ENCODE peak calls at places on chromosomes 1 and 21, in six cellular contexts. L is heart right ventricle, M is SK-N-SH, B is foreskin fibroblast, N is heart left ventricle, X is mesothelial cell of epicardium. K is an unnamed sample.

GRCh38 chr1:94636625-94637024 is 95.1 kb upstream of the F3 start:
- DNase-seq in X (no peak), L (no peak), M (no peak), N (no peak), B (peak), K (no peak)

GRCh38 chr1:157878059-157878458 is 36.5 kb upstream of the CD5L start:
- DNase-seq in M (peak), X (no peak), N (no peak), L (no peak), B (peak), K (no peak)

GRCh38 chr1:168271636-168272035 is 9.0 kb upstream of the TBX19 start:
- DNase-seq in L (no peak), B (no peak), M (no peak), X (no peak), N (no peak), K (no peak)

GRCh38 chr1:115448282-115449044 is 110.4 kb upstream of the NGF start:
- DNase-seq in X (no peak), L (no peak), M (no peak), N (no peak), B (no peak), K (no peak)

GRCh38 chr1:232620356-232620841 is 9.5 kb downstream of the SIPA1L2 start:
- DNase-seq in L (peak), B (peak), M (peak), N (peak), X (peak), K (no peak)

GRCh38 chr1:195766709-195767108 is 841.5 kb downstream of the KCNT2 start:
- DNase-seq in N (no peak), B (peak), M (no peak), L (no peak), X (no peak), K (no peak)

GRCh38 chr1:51541313-51542050 is 22.4 kb upstream of the EPS15 start:
- DNase-seq in X (no peak), B (peak), N (no peak), M (no peak), L (no peak), K (no peak)

GRCh38 chr21:27155130-27155500 is 188.2 kb upstream of the ADAMTS5 start:
- DNase-seq in M (no peak), B (no peak), X (no peak), L (no peak), N (no peak), K (no peak)

GRCh38 chr1:72282690-72283203 is 408 bp upstream of the NEGR1 start:
- DNase-seq in B (peak), M (peak), N (peak), X (peak), L (peak), K (peak)

GRCh38 chr1:209748620-209749019 is 7.2 kb upstream of the TRAF3IP3 start:
- DNase-seq in N (no peak), L (no peak), B (no peak), M (no peak), X (no peak), K (no peak)

GRCh38 chr1:175377394-175377793 is 184.8 kb upstream of the KIAA0040 start:
- DNase-seq in B (no peak), X (no peak), M (peak), L (no peak), N (no peak), K (no peak)

GRCh38 chr1:75615664-75616435 is 4.9 kb upstream of the SLC44A5 start:
- DNase-seq in N (no peak), L (peak), X (peak), B (peak), M (peak), K (peak)

GRCh38 chr1:171800342-171800741 is 18.9 kb downstream of the METTL13 start:
- DNase-seq in X (no peak), N (no peak), M (no peak), B (no peak), L (no peak), K (no peak)

GRCh38 chr1:232142403-232143314 is 487.3 kb downstream of the SIPA1L2 start:
- DNase-seq in L (peak), X (no peak), M (peak), B (peak), N (peak), K (no peak)

GRCh38 chr1:101033017-101033416 is 7.4 kb upstream of the DPH5 start:
- DNase-seq in B (no peak), M (no peak), N (no peak), X (no peak), L (no peak), K (no peak)

GRCh38 chr1:27789511-27790154 is 16.6 kb downstream of the STX12 start:
- DNase-seq in X (no peak), B (no peak), M (no peak), N (peak), L (peak), K (no peak)

GRCh38 chr1:50930965-50931737 is 28.9 kb downstream of the FAF1 start:
- DNase-seq in X (no peak), M (no peak), L (no peak), N (no peak), B (peak), K (no peak)

GRCh38 chr1:156592158-156592909 is 758 bp downstream of the NAXE start:
- DNase-seq in N (no peak), B (peak), L (no peak), M (no peak), X (no peak), K (no peak)

GRCh38 chr1:18794561-18794960 is 64.9 kb downstream of the TAS1R2 start:
- DNase-seq in B (no peak), M (peak), N (no peak), X (no peak), L (no peak), K (no peak)

GRCh38 chr1:109772658-109773202 is 9.0 kb upstream of the EPS8L3 start:
- DNase-seq in X (no peak), M (no peak), B (no peak), L (no peak), N (peak), K (peak)

GRCh38 chr1:1415751-1416150 is 5.3 kb downstream of the ANKRD65 start:
- DNase-seq in N (no peak), M (no peak), B (no peak), L (no peak), X (no peak), K (no peak)

GRCh38 chr1:15919316-15919715 is 56.6 kb downstream of the ZBTB17 start:
- DNase-seq in N (no peak), L (no peak), X (no peak), B (peak), M (no peak), K (no peak)

GRCh38 chr1:32651461-32652073 is 559 bp downstream of the RBBP4 start:
- DNase-seq in X (no peak), N (no peak), M (no peak), B (no peak), L (no peak), K (no peak)

GRCh38 chr1:40309374-40310128 is 7.5 kb downstream of the COL9A2 start:
- DNase-seq in N (no peak), L (no peak), B (no peak), M (no peak), X (no peak), K (no peak)

GRCh38 chr1:40311692-40312091 is 5.4 kb downstream of the COL9A2 start:
- DNase-seq in L (no peak), N (no peak), M (no peak), X (no peak), B (no peak), K (no peak)

GRCh38 chr1:40310129-40310461 is 7.0 kb downstream of the COL9A2 start:
- DNase-seq in N (no peak), L (no peak), B (no peak), M (no peak), X (no peak), K (no peak)

GRCh38 chr1:40312238-40313205 is 4.6 kb downstream of the COL9A2 start:
- DNase-seq in L (no peak), X (no peak), B (no peak), M (no peak), N (peak), K (no peak)

DNA sequence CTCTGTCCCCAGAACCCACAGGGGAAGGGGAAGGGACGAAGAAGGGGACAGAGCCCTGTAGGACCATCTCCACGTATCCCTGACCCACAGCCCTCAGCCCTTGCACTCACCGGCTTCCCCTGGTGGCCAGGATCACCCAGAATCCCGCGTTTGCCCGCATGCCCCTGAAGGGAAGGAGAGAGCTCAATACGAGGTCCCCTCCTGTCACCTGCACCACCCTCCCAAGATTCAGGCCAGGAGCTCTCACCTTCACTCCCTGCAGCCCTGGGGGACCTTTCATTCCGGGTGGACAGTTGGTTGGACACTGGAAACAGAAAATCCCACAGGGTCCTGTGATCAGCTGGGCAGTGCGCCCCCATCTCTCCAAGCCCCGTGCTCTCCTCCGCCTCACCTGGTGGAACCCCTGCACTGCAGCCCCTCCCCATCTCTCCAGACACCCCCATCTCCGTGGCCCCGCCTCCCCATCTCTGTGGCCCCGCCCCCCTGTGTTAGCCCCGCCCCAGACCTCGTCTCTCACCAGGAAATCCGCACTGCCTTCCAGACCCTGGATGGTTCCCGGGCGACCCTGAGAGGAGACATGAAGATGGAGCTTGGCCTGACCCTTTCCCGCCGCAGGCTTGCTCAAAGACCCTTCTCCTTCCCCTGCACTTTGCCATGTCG is 6.0 kb downstream of the COL9A2 start:
- DNase-seq in L (no peak), M (no peak), X (no peak), N (no peak), B (no peak), K (no peak)
- TF ChIP-seq CTCF in L (no peak), M (no peak), X (no peak), N (no peak), B (no peak), K (no peak)

GRCh38 chr1:29708818-29709710 is 472.7 kb downstream of the PTPRU start:
- DNase-seq in N (no peak), L (no peak), M (peak), X (no peak), B (peak), K (no peak)

GRCh38 chr1:29704430-29704829 is 468.1 kb downstream of the PTPRU start:
- DNase-seq in X (no peak), B (no peak), N (no peak), L (no peak), M (no peak), K (no peak)

GRCh38 chr1:29708381-29708780 is 472.1 kb downstream of the PTPRU start:
- DNase-seq in B (peak), N (no peak), L (no peak), X (no peak), M (peak), K (no peak)

GRCh38 chr1:29707796-29708195 is 471.5 kb downstream of the PTPRU start:
- DNase-seq in X (no peak), B (no peak), L (no peak), N (no peak), M (no peak), K (no peak)

GRCh38 chr1:29706936-29707335 is 470.6 kb downstream of the PTPRU start:
- DNase-seq in N (no peak), B (peak), L (no peak), X (no peak), M (peak), K (no peak)
- TF ChIP-seq CTCF in N (no peak), B (peak), L (no peak), X (peak), M (peak), K (peak)

GRCh38 chr1:2546515-2547209 is 9.5 kb upstream of the TNFRSF14 start:
- DNase-seq in N (peak), X (no peak), M (peak), L (peak), B (peak), K (no peak)
- TF ChIP-seq CTCF in N (no peak), X (no peak), M (peak), L (no peak), B (no peak), K (peak)

GRCh38 chr1:224501836-224502235 is 67.2 kb upstream of the WDR26 start:
- DNase-seq in L (no peak), X (no peak), B (no peak), N (no peak), M (no peak), K (no peak)

GRCh38 chr1:224504642-224505041 is 70.0 kb upstream of the WDR26 start:
- DNase-seq in L (no peak), N (no peak), B (no peak), X (no peak), M (no peak), K (no peak)

GRCh38 chr1:224505454-224506093 is 71.0 kb upstream of the WDR26 start:
- DNase-seq in X (no peak), B (no peak), M (no peak), L (no peak), N (no peak), K (no peak)

GRCh38 chr1:224502459-224503160 is 68.0 kb upstream of the WDR26 start:
- DNase-seq in X (no peak), M (peak), N (no peak), B (peak), L (no peak), K (no peak)

DNA sequence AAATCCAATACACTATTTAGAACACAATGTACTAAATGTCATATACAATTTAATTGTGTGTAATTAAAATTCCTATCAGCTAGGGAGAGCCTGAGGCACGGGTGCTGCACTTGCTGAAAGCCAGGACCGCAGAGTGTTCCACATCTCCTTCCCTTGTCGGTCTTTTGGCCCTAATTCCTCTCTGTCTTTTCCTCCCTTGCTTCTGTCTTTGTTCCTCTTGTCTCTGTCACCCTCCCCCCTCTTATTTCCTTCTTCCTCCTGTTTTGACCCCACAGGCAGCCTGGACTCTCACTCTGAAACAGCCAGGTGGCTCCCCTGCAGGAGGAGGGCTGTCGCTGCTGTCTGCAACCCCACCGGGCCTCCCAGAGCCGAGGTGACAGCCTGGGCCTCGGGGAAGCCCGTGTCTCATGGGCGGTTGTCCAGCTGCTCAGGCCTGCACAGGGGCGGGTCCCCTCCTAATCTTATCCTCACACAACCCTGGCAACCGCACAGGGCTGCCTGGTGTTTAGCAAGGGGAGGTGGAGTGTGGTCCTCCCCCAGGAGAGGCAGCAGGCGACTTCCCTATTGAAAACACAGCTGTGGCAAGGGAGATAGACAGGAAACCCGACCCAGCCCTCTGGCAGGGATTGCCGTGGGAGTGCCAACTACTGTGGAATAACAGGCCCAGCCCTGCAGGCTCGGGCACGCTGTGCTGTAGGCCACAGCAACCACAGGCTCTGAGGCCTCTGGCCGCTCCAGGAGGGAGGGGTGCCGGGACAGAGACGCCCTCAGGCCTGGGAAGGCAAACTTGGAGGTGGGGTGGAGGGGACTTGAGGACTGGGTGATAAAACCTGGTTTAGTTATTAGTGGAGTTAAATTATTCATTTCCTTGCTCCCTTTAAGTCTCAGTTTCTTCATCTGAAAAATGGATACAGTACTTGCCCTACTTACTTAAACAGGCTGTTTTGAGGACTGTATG is 68.8 kb upstream of the WDR26 start:
- DNase-seq in B (peak), L (peak), X (peak), M (peak), N (peak), K (peak)
- TF ChIP-seq CTCF in B (no peak), L (no peak), X (no peak), M (no peak), N (no peak), K (peak)

DNA sequence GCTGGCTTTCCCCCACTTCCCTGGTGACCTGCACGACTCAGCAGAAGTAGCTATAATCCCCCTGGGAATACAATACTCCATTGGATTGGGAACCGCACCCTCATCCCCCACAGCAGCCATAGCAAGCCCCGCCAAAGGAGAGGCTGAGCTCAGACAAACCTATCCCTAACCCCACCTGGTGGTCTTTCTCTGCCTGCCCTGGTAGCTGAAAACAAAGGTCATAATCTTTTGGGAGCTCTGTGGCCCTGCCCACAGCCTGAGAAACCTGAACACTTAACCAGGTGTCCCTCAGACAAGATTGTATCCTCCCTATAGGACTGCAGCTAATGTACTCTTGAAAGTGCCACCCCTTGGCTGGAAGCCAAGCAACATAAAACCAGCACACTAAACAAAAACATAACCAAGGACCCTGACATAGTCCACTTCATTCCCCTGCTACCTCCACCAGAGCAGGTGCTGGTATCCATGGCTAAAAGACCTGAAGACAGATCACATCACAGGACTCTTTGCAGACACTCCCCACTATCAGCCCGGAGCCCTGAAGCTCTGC is 71.6 kb upstream of the RUNX1 start:
- DNase-seq in N (no peak), X (no peak), L (no peak), M (no peak), B (no peak), K (no peak)
- TF ChIP-seq CTCF in N (no peak), X (no peak), L (no peak), M (no peak), B (no peak), K (no peak)

GRCh38 chr1:161864577-161864976 is 98.5 kb downstream of the ATF6 start:
- DNase-seq in X (no peak), N (no peak), B (peak), M (no peak), L (peak), K (no peak)
- TF ChIP-seq CTCF in X (no peak), N (peak), B (peak), M (peak), L (no peak), K (peak)